ENCODE peak calls at places on chromosomes 16 and 17, in four cellular contexts. R is upper lobe of right lung, Z is left lung, I is PC-3. U is an unnamed sample.

GRCh38 chr17:18961634-18962493 is 9.9 kb downstream of the SLC5A10 start:
- DNase-seq in R (no peak), I (no peak), Z (no peak), U (no peak)

GRCh38 chr17:17572010-17572785 is 19.3 kb downstream of the PEMT start:
- DNase-seq in Z (no peak), R (no peak), I (no peak), U (no peak)

GRCh38 chr16:1512174-1512573 is 19.0 kb downstream of the TELO2 start:
- DNase-seq in R (no peak), I (no peak), Z (no peak), U (no peak)

GRCh38 chr17:73522696-73523095 is 121.5 kb downstream of the SDK2 start:
- DNase-seq in Z (no peak), I (no peak), R (no peak), U (no peak)

GRCh38 chr17:42188749-42189650 is 3.7 kb upstream of the HCRT start:
- DNase-seq in R (no peak), Z (no peak), I (no peak), U (no peak)

GRCh38 chr16:75197522-75198134 is 9.3 kb downstream of the CTRB2 start:
- DNase-seq in Z (peak), I (no peak), R (peak), U (no peak)

GRCh38 chr17:12034538-12034937 is 13.9 kb downstream of the MAP2K4 start:
- DNase-seq in I (no peak), Z (no peak), R (no peak), U (no peak)

GRCh38 chr17:1413281-1413791 is 13.3 kb upstream of the YWHAE start:
- DNase-seq in I (peak), R (peak), Z (peak), U (peak)

GRCh38 chr17:78875738-78876597 is 27.0 kb downstream of the CEP295NL start:
- DNase-seq in R (no peak), Z (no peak), I (peak), U (no peak)

GRCh38 chr17:42928714-42929496 is 28.3 kb downstream of the G6PC1 start:
- DNase-seq in Z (peak), I (peak), R (no peak), U (no peak)

GRCh38 chr17:6299275-6299674 is 135.6 kb downstream of the AIPL1 start:
- DNase-seq in Z (no peak), I (peak), R (no peak), U (no peak)

GRCh38 chr16:28596840-28597691 is at the start of gene SULT1A2:
- DNase-seq in R (peak), I (no peak), Z (peak), U (no peak)

GRCh38 chr16:19460397-19460796 is 42.7 kb downstream of the TMC5 start:
- DNase-seq in I (no peak), Z (no peak), R (no peak), U (no peak)

GRCh38 chr16:20675488-20676267 is 21.8 kb downstream of the ACSM1 start:
- DNase-seq in Z (peak), R (no peak), I (peak), U (no peak)

GRCh38 chr17:4043862-4044261 is 79.6 kb upstream of the ATP2A3 start:
- DNase-seq in Z (no peak), R (no peak), I (no peak), U (no peak)

GRCh38 chr17:2259769-2260536 is 43.6 kb downstream of the SMG6 start:
- DNase-seq in Z (no peak), I (no peak), R (no peak), U (no peak)

GRCh38 chr16:50709980-50710379 is 16.6 kb downstream of the NOD2 start:
- DNase-seq in I (no peak), Z (no peak), R (no peak), U (no peak)

GRCh38 chr17:82528484-82529265 is 9.1 kb downstream of the FOXK2 start:
- DNase-seq in R (no peak), Z (no peak), I (peak), U (peak)

GRCh38 chr17:72122336-72122667 is 1.5 kb downstream of the SOX9 start:
- DNase-seq in I (no peak), R (no peak), Z (no peak), U (no peak)

GRCh38 chr17:27157898-27158297 is 136.0 kb upstream of the WSB1 start:
- DNase-seq in Z (no peak), I (no peak), R (no peak), U (no peak)

GRCh38 chr17:17613708-17614114 is 22.2 kb upstream of the PEMT start:
- DNase-seq in I (peak), Z (no peak), R (no peak), U (no peak)

GRCh38 chr17:17511971-17512858 is 16.0 kb upstream of the RASD1 start:
- DNase-seq in Z (no peak), I (peak), R (no peak), U (peak)

GRCh38 chr17:76732734-76733617 is 4.2 kb downstream of the SRSF2 start:
- DNase-seq in Z (no peak), R (no peak), I (no peak), U (no peak)

GRCh38 chr17:8285270-8286181 is 2.9 kb upstream of the RANGRF start:
- DNase-seq in Z (no peak), I (no peak), R (no peak), U (no peak)

GRCh38 chr16:21076186-21076883 is 74.3 kb downstream of the DNAH3 start:
- DNase-seq in R (no peak), Z (no peak), I (no peak), U (no peak)

GRCh38 chr17:44350733-44351226 is 5.7 kb downstream of the GRN start:
- DNase-seq in R (peak), I (peak), Z (no peak), U (no peak)

GRCh38 chr17:74738051-74738996 is 1.3 kb downstream of the RAB37 start:
- DNase-seq in R (no peak), I (peak), Z (no peak), U (no peak)

U was measured in RWPE2.